ENCODE peak calls at places on chromosomes 4 and X, in five cellular contexts. M is OCI-LY7, F is A549, K is fibroblast of villous mesenchyme, Y is IMR-90. D is an unnamed sample.

GRCh38 chr4:82005153-82005552 is 368.6 kb downstream of the HNRNPD start:
- DNase-seq in M (no peak), F (no peak), K (no peak), Y (no peak), D (no peak)

GRCh38 chrX:21734175-21734574 is 23.7 kb downstream of the SMPX start:
- DNase-seq in M (no peak), F (no peak), K (no peak), Y (no peak), D (no peak)

GRCh38 chrX:370244-370962 is 16.3 kb downstream of the PPP2R3B start:
- DNase-seq in M (peak; percentile 92), F (no peak), K (no peak), Y (no peak), D (no peak)

GRCh38 chr4:177699365-177700213 is 257.4 kb upstream of the AGA start:
- DNase-seq in M (no peak), F (no peak), K (peak; percentile 0), Y (peak; percentile 73), D (no peak)

GRCh38 chr4:145736241-145736831 is 56.4 kb downstream of the C4orf51 start:
- DNase-seq in M (no peak), F (no peak), K (peak; percentile 17), Y (no peak), D (peak; percentile 7)

GRCh38 chrX:19904778-19905367 is 17.5 kb upstream of the SH3KBP1 start:
- DNase-seq in M (peak; percentile 72), F (peak; percentile 58), K (peak; percentile 64), Y (peak; percentile 63), D (peak; percentile 39)

GRCh38 chr4:143433231-143433630 is 80.3 kb upstream of the SMARCA5 start:
- DNase-seq in M (no peak), F (no peak), K (no peak), Y (no peak), D (no peak)

GRCh38 chr4:151537726-151538125 is 128.8 kb downstream of the FHIP1A start:
- DNase-seq in M (no peak), F (no peak), K (peak; percentile 22), Y (no peak), D (no peak)

GRCh38 chr4:52594961-52595360 is 64.1 kb downstream of the USP46 start:
- DNase-seq in M (no peak), F (no peak), K (peak; percentile 67), Y (peak; percentile 73), D (no peak)

GRCh38 chr4:156472624-156473023 is 499.0 kb downstream of the PDGFC start:
- DNase-seq in M (no peak), F (no peak), K (no peak), Y (no peak), D (no peak)

GRCh38 chr4:80252953-80253352 is 13.5 kb upstream of the FGF5 start:
- DNase-seq in M (no peak), F (no peak), K (no peak), Y (no peak), D (no peak)

GRCh38 chr4:35138449-35138848 is 1105.9 kb downstream of the ARAP2 start:
- DNase-seq in M (no peak), F (no peak), K (no peak), Y (no peak), D (no peak)

GRCh38 chr4:141462361-141462760 is 174.0 kb upstream of the IL15 start:
- DNase-seq in M (no peak), F (no peak), K (no peak), Y (peak; percentile 21), D (no peak)

GRCh38 chr4:142041788-142042187 is 405.4 kb downstream of the IL15 start:
- DNase-seq in M (no peak), F (no peak), K (no peak), Y (no peak), D (no peak)

GRCh38 chr4:4524364-4524763 is 17.5 kb downstream of the STX18 start:
- DNase-seq in M (peak; percentile 82), F (no peak), K (no peak), Y (peak; percentile 11), D (peak; percentile 21)

GRCh38 chrX:85159644-85160043 is 83.9 kb downstream of the SATL1 start:
- DNase-seq in M (no peak), F (no peak), K (no peak), Y (no peak), D (no peak)

GRCh38 chrX:132750312-132751042 is 208.0 kb downstream of the HS6ST2 start:
- DNase-seq in M (no peak), F (no peak), K (no peak), Y (no peak), D (peak; percentile 15)

GRCh38 chr4:165207016-165207430 is 338 bp upstream of the KLHL2 start:
- DNase-seq in M (peak; percentile 41), F (peak; percentile 9), K (peak; percentile 21), Y (peak; percentile 31), D (no peak)

GRCh38 chr4:64584981-64585557 is 175.8 kb upstream of the TECRL start:
- DNase-seq in M (peak; percentile 55), F (no peak), K (peak; percentile 15), Y (peak; percentile 6), D (peak; percentile 67)

GRCh38 chrX:24146283-24146865 is 3.2 kb upstream of the ZFX start:
- DNase-seq in M (no peak), F (no peak), K (peak; percentile 69), Y (peak; percentile 22), D (no peak)

GRCh38 chr4:132071815-132072214 is 1077.3 kb upstream of the PCDH10 start:
- DNase-seq in M (no peak), F (no peak), K (no peak), Y (peak; percentile 75), D (peak; percentile 15)

GRCh38 chrX:69285401-69285871 is 120.2 kb upstream of the PJA1 start:
- DNase-seq in M (no peak), F (no peak), K (no peak), Y (no peak), D (peak; percentile 70)

GRCh38 chr4:40204507-40205258 is 7.9 kb downstream of the RHOH start:
- DNase-seq in M (peak; percentile 53), F (no peak), K (no peak), Y (no peak), D (no peak)

DNA sequence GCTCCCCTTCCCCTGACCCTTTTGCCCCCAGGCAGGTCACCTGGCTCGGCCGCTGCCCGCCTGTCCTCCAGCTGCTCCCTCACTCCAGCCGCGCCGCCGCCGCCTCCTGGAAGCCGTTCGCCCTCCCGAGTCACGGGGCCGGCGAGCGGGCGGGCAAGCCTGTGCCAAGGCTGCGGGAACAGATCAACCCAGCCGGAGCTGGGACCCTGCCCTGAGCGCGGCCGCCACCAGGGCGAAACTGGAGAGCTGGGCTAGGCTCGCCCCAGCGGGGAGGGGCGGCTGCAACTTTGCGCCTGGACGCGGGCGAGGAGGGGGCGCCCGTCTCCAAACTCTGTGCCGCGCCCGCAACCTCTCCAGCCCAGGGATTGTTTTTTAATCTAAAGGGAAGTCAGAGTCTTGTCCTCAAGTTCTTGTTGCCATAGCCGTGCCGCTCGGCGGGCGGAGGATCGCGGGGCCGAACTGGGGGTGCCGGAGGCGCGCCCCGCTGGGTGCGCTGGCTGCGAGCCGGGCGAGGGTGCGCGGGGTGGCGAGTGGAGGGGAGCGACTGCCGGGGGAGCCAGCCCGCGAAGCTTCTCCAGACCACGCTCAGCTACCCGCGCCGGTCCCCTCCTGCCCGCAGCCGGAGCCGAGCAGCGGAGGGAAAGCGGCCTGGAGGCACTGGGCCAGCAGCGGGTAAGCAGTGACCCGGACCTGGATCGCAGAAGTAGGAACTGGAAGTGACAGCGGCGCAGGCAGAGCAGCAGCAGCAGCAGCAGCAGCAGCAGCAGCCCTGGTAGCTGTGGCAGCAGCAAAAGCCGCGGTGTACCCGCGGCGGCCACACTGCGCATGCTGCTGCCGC is 13.4 kb downstream of the ARHGEF6 start:
- DNase-seq in M (peak; percentile 73), F (peak; percentile 53), K (peak; percentile 47), Y (peak; percentile 37), D (peak; percentile 61)
- TF ChIP-seq CTCF in M (peak; percentile 55), F (no peak), K (no peak), Y (no peak), D (no peak)

DNA sequence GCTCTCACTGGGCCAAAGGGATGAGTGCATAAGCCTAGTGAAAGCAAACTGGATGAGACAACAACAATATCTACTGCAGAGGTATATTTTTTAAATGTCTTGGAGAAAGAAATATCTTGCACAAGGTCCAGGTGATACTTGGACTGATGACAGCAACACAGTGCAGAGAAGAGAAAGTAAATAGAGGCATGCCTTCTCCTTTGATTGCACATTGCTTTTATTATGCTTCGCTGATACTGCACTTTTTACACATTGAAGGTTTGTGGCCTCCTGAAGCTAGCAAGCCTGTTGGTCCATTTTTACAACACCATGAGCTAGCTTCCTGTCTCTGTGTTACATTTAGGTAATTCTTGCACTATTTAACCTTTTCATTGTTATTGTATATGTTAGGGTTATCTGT is 189.0 kb upstream of the NDST3 start:
- DNase-seq in M (no peak), F (no peak), K (no peak), Y (no peak), D (no peak)
- TF ChIP-seq CTCF in M (no peak), F (no peak), K (no peak), Y (no peak), D (no peak)

GRCh38 chr4:102710986-102711385 is 49.8 kb downstream of the MANBA start:
- DNase-seq in M (no peak), F (no peak), K (no peak), Y (no peak), D (no peak)

GRCh38 chr4:102717448-102718092 is 43.2 kb downstream of the MANBA start:
- DNase-seq in M (no peak), F (no peak), K (peak; percentile 8), Y (no peak), D (no peak)

GRCh38 chr4:102713096-102713495 is 47.7 kb downstream of the MANBA start:
- DNase-seq in M (no peak), F (peak; percentile 18), K (peak; percentile 54), Y (peak; percentile 78), D (peak; percentile 42)

GRCh38 chr4:102715057-102715456 is 45.7 kb downstream of the MANBA start:
- DNase-seq in M (no peak), F (no peak), K (no peak), Y (no peak), D (no peak)
- TF ChIP-seq CTCF in M (peak; percentile 43), F (no peak), K (no peak), Y (no peak), D (no peak)

DNA sequence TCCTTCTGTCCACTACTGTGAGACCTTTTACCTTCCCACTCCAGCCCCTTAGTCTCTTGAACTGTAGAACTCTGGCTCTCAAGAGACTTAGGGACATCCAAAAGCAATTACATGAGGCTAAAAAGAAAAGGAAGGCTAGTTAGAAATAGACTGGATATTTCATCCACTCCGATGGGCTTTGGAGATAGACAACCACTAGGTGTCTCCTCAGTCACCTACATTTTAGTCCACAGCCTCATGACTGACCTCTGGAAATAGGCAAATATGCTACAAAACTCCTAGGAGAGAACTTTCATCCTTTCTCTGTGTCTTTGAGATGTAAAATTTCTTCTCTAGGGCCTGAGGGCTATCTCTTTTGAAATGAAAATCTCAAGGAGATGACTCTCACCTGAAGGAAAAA is 45.1 kb upstream of the LAMP2 start:
- DNase-seq in M (peak; percentile 45), F (peak; percentile 19), K (peak; percentile 19), Y (peak; percentile 25), D (no peak)
- TF ChIP-seq CTCF in M (peak; percentile 77), F (peak; percentile 62), K (peak; percentile 50), Y (peak; percentile 29), D (peak; percentile 39)

GRCh38 chr4:1346781-1347409 is at the start of gene UVSSA:
- DNase-seq in M (peak; percentile 99), F (peak; percentile 98), K (peak; percentile 100), Y (peak; percentile 99), D (peak; percentile 100)
- TF ChIP-seq CTCF in M (no peak), F (no peak), K (no peak), Y (no peak), D (no peak)